ENCODE peak calls at places on chromosomes 4 and X, in four cellular contexts. V is H1, Z is HepG2, R is GM12878. O is an unnamed sample.

GRCh38 chrX:103382893-103383292 is 6.6 kb downstream of the BEX3 start:
- DNase-seq in V (no peak), Z (no peak), R (no peak), O (no peak)

GRCh38 chr4:58149404-58150085 is 1039.4 kb upstream of the IGFBP7 start:
- DNase-seq in V (no peak), Z (no peak), R (no peak), O (no peak)

GRCh38 chr4:122914938-122915337 is 7.5 kb downstream of the NUDT6 start:
- DNase-seq in V (no peak), Z (no peak), R (no peak), O (no peak)

GRCh38 chr4:88860594-88860993 is 163.0 kb upstream of the NAP1L5 start:
- DNase-seq in V (no peak), Z (no peak), R (no peak), O (no peak)

GRCh38 chrX:38055170-38055847 is 49.0 kb downstream of the SYTL5 start:
- DNase-seq in V (no peak), Z (no peak), R (peak), O (no peak)

GRCh38 chrX:40061871-40062524 is 35.8 kb downstream of the BCOR start:
- DNase-seq in V (no peak), Z (no peak), R (no peak), O (no peak)

GRCh38 chr4:175246941-175247340 is 328.8 kb downstream of the ADAM29 start:
- DNase-seq in V (no peak), Z (no peak), R (no peak), O (no peak)

GRCh38 chr4:150206981-150207380 is 128.7 kb downstream of the DCLK2 start:
- DNase-seq in V (no peak), Z (no peak), R (no peak), O (no peak)

GRCh38 chr4:102868153-102868781 is 525 bp upstream of the CISD2 start:
- DNase-seq in V (no peak), Z (no peak), R (no peak), O (no peak)

GRCh38 chr4:4296283-4296846 is 6.3 kb downstream of the ZBTB49 start:
- DNase-seq in V (no peak), Z (no peak), R (no peak), O (no peak)

GRCh38 chr4:89837385-89837995 is 529 bp upstream of the SNCA start:
- DNase-seq in V (no peak), Z (no peak), R (no peak), O (peak)

GRCh38 chr4:120765271-120765985 is 157.1 kb downstream of the PRDM5 start:
- DNase-seq in V (no peak), Z (no peak), R (no peak), O (no peak)

GRCh38 chr4:87704000-87704399 is 53.9 kb downstream of the DMP1 start:
- DNase-seq in V (no peak), Z (no peak), R (no peak), O (no peak)

GRCh38 chrX:150773634-150774033 is 80.4 kb downstream of the MTMR1 start:
- DNase-seq in V (no peak), Z (no peak), R (no peak), O (no peak)

GRCh38 chr4:54877006-54877405 is 219.2 kb downstream of the KIT start:
- DNase-seq in V (no peak), Z (no peak), R (no peak), O (no peak)

GRCh38 chrX:21440911-21441310 is 66.7 kb downstream of the CNKSR2 start:
- DNase-seq in V (no peak), Z (no peak), R (no peak), O (no peak)

GRCh38 chrX:73977542-73978169 is 326.3 kb upstream of the ZCCHC13 start:
- DNase-seq in V (no peak), Z (no peak), R (peak), O (no peak)

GRCh38 chrX:11099465-11099864 is 11.7 kb upstream of the HCCS start:
- DNase-seq in V (no peak), Z (no peak), R (no peak), O (no peak)

GRCh38 chrX:15908891-15909290 is 54.3 kb upstream of the AP1S2 start:
- DNase-seq in V (no peak), Z (peak), R (no peak), O (no peak)

GRCh38 chr4:88865051-88865450 is 167.4 kb upstream of the NAP1L5 start:
- DNase-seq in V (no peak), Z (no peak), R (no peak), O (no peak)

GRCh38 chr4:39510348-39510929 is 16.8 kb downstream of the UGDH start:
- DNase-seq in V (no peak), Z (no peak), R (no peak), O (no peak)

GRCh38 chr4:170014359-170015008 is 11.7 kb downstream of the MFAP3L start:
- DNase-seq in V (no peak), Z (no peak), R (no peak), O (no peak)

GRCh38 chrX:130110379-130111219 is at the start of gene ELF4:
- DNase-seq in V (no peak), Z (no peak), R (no peak), O (peak)

GRCh38 chr4:87949961-87950360 is 25.6 kb upstream of the SPP1 start:
- DNase-seq in V (no peak), Z (no peak), R (no peak), O (no peak)

GRCh38 chr4:2950221-2950989 is 12.8 kb downstream of the NOP14 start:
- DNase-seq in V (no peak), Z (no peak), R (no peak), O (no peak)

GRCh38 chr4:93384897-93385296 is 443.7 kb upstream of the ATOH1 start:
- DNase-seq in V (no peak), Z (no peak), R (no peak), O (no peak)

GRCh38 chr4:33930497-33930896 is 2313.8 kb downstream of the ARAP2 start:
- DNase-seq in V (no peak), Z (no peak), R (no peak), O (no peak)

GRCh38 chrX:19991350-19991718 is 473 bp upstream of the BCLAF3 start:
- DNase-seq in V (no peak), Z (no peak), R (no peak), O (no peak)

GRCh38 chrX:51420610-51421009 is 75.8 kb downstream of the NUDT11 start:
- DNase-seq in V (no peak), Z (peak), R (no peak), O (peak)

GRCh38 chr4:75142377-75142776 is 209.5 kb downstream of the PARM1 start:
- DNase-seq in V (no peak), Z (no peak), R (no peak), O (no peak)

GRCh38 chr4:75146223-75146622 is 213.3 kb downstream of the PARM1 start:
- DNase-seq in V (no peak), Z (no peak), R (no peak), O (no peak)

GRCh38 chr4:75141162-75141561 is 208.2 kb downstream of the PARM1 start:
- DNase-seq in V (no peak), Z (no peak), R (no peak), O (no peak)

GRCh38 chr4:75144475-75144874 is 211.6 kb downstream of the PARM1 start:
- DNase-seq in V (no peak), Z (no peak), R (no peak), O (no peak)

DNA sequence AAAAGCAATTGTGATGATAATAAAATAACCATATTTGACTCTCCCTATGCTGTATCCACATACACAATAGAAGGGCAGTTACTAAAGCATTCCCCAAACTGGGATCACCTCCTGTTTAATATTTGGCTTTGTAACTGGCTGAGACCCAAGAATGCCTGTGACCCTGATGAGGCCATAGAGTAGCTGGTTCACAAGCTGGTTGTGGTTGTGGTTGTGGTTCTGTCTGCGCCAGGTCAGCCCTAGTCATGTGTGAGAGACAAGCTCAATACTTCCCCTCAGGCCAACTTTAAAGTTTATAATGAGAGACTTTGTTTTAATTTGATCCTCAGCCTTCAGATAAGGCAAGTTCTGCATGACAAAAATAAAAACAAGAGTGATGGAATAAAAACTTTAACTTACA is 209.9 kb downstream of the PARM1 start:
- DNase-seq in V (no peak), Z (no peak), R (no peak), O (no peak)
- TF ChIP-seq HDAC6 in V (no peak), Z (no peak), R (no peak), O (no peak)

GRCh38 chrX:107674480-107675364 is 46.4 kb downstream of the PRPS1 start:
- DNase-seq in V (no peak), Z (no peak), R (no peak), O (peak)
- TF ChIP-seq HDAC6 in V (no peak), Z (no peak), R (no peak), O (no peak)

DNA sequence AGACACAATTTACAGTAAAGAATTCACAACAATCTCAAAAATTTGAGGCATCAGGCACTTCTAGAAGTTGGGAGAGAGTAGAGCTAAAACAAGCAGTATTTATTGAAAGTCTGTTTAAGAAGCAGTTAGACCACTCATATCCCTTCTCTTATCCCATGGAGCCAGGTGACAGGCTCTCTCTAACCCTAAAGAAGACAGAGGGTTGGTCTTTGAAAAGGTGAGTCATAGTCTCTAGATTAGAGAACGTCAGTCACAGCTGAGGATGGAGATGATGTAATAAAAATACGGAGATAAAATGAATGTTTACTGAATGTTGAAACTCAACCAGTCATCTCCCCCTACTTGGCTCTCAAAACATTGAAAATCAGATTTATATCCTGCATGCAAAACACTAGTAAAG is 223.8 kb downstream of the CHIC2 start:
- DNase-seq in V (no peak), Z (no peak), R (no peak), O (no peak)
- TF ChIP-seq HDAC6 in V (no peak), Z (no peak), R (no peak), O (no peak)

DNA sequence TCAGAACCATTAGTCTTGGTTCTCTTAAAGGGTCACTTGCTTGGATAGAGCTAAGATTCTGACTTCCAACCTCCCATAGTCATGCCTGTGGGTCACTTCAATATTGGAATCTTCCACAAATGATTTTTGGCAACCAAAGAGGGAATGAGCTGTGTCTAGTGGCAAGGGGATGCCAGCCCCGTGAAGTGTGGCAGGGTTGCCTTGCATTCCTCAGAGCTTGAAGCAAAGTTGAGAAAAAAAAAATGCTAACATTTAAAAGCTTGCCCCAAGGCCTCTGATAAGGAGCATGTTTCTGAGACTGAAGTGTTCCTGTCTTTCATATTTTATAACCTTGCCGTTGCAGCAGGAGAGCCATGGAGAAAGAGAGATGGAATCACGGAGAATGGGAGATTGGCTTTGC is 120.2 kb downstream of the PAPSS1 start:
- DNase-seq in V (no peak), Z (no peak), R (no peak), O (no peak)
- TF ChIP-seq HDAC6 in V (no peak), Z (no peak), R (no peak), O (no peak)

GRCh38 chr4:138573246-138573645 is 331.1 kb upstream of the SLC7A11 start:
- DNase-seq in V (no peak), Z (no peak), R (no peak), O (no peak)
- TF ChIP-seq HDAC6 in V (no peak), Z (no peak), R (no peak), O (no peak)